ENCODE peak calls at places on chromosomes 13 and 19, in six cellular contexts. K is OCI-LY7, X is Calu3, D is Ammon's horn, E is bronchial epithelial cell, S is T-helper 2 cell. Z is an unnamed sample.

GRCh38 chr19:47023448-47023794 is 3.8 kb downstream of the NPAS1 start:
- DNase-seq in K (no peak), X (no peak), D (no peak), E (no peak), S (no peak), Z (no peak)

GRCh38 chr19:13396256-13397080 is 109.8 kb downstream of the CACNA1A start:
- DNase-seq in K (peak), X (peak), D (peak), E (peak), S (no peak), Z (peak)

GRCh38 chr19:12331211-12331941 is 2.1 kb downstream of the ZNF563 start:
- DNase-seq in K (peak), X (no peak), D (no peak), E (no peak), S (peak), Z (no peak)

GRCh38 chr19:28615546-28615916 is 597.4 kb downstream of the UQCRFS1 start:
- DNase-seq in K (no peak), X (no peak), D (no peak), E (no peak), S (no peak), Z (no peak)

GRCh38 chr13:41833851-41834250 is 127.1 kb downstream of the VWA8 start:
- DNase-seq in K (no peak), X (no peak), D (no peak), E (peak), S (no peak), Z (no peak)

GRCh38 chr19:36898422-36898821 is 17.7 kb downstream of the ZNF829 start:
- DNase-seq in K (no peak), X (no peak), D (no peak), E (no peak), S (no peak), Z (no peak)

GRCh38 chr19:43534811-43535761 is 2.1 kb downstream of the ZNF575 start:
- DNase-seq in K (peak), X (peak), D (peak), E (peak), S (no peak), Z (no peak)

GRCh38 chr13:34758628-34759027 is 183.4 kb upstream of the NBEA start:
- DNase-seq in K (no peak), X (no peak), D (no peak), E (no peak), S (no peak), Z (no peak)

Z was measured in smooth muscle cell of the brain vasculature.